ENCODE peak calls at places on chromosome 2, in nine cellular contexts. F is IMR-90, X is GM12892, O is H54, Q is transverse colon, K is right lobe of liver, S is A549, Z is endothelial cell of umbilical vein, T is lower leg skin. L is an unnamed sample.
A peak's percentile ranks its signal among the peaks of the same experiment; 100 is the strongest.

GRCh38 chr2:73293534-73294171 is at the start of gene EGR4:
- DNase-seq in F (peak; percentile 74), T (no peak), S (peak; percentile 89), O (peak; percentile 94), Z (peak; percentile 28), Q (peak; percentile 55), K (peak; percentile 58), X (peak; percentile 93), L (no peak)

GRCh38 chr2:167015806-167016205 is 127.5 kb downstream of the XIRP2 start:
- DNase-seq in Q (no peak), S (no peak), Z (no peak), O (no peak), F (no peak), X (no peak), K (no peak), T (no peak), L (no peak)

GRCh38 chr2:69695850-69696216 is 46.1 kb upstream of the ANXA4 start:
- DNase-seq in Q (no peak), K (no peak), O (no peak), Z (no peak), F (no peak), X (no peak), T (no peak), S (no peak), L (no peak)

GRCh38 chr2:129229830-129230441 is 749.5 kb upstream of the RAB6C start:
- DNase-seq in Q (no peak), S (no peak), X (no peak), Z (no peak), K (no peak), O (no peak), T (no peak), F (no peak), L (no peak)

GRCh38 chr2:133988316-133988891 is 265.5 kb upstream of the MGAT5 start:
- DNase-seq in K (no peak), O (no peak), Q (no peak), S (no peak), X (no peak), Z (no peak), F (no peak), T (no peak), L (no peak)

GRCh38 chr2:100527420-100528015 is 35.3 kb upstream of the PDCL3 start:
- DNase-seq in O (no peak), K (no peak), S (no peak), Q (no peak), Z (no peak), F (no peak), T (no peak), X (no peak), L (no peak)

GRCh38 chr2:218631837-218632236 is 24.1 kb downstream of the PLCD4 start:
- DNase-seq in S (no peak), Q (no peak), T (no peak), Z (peak; percentile 95), O (no peak), K (no peak), X (no peak), F (peak; percentile 47), L (no peak)

GRCh38 chr2:199458017-199458805 is 472 bp upstream of the SATB2 start:
- DNase-seq in F (no peak), X (no peak), S (peak; percentile 71), Z (peak; percentile 15), Q (no peak), T (peak; percentile 88), K (peak; percentile 55), O (no peak), L (no peak)

GRCh38 chr2:74549685-74549971 is 4.1 kb downstream of the LOXL3 start:
- DNase-seq in X (no peak), Z (no peak), Q (no peak), F (no peak), S (no peak), K (no peak), T (no peak), O (no peak), L (no peak)

GRCh38 chr2:74550231-74550630 is 3.5 kb downstream of the LOXL3 start:
- DNase-seq in Q (no peak), O (no peak), S (no peak), X (no peak), T (peak; percentile 82), Z (no peak), F (no peak), K (no peak), L (no peak)

GRCh38 chr2:74548285-74548918 is 5.3 kb downstream of the LOXL3 start:
- DNase-seq in X (no peak), T (peak; percentile 70), Z (no peak), S (no peak), F (no peak), O (peak; percentile 63), Q (no peak), K (no peak), L (no peak)

GRCh38 chr2:74551530-74551929 is 2.2 kb downstream of the LOXL3 start:
- DNase-seq in Q (no peak), T (peak; percentile 34), K (no peak), X (no peak), S (no peak), Z (no peak), O (no peak), F (no peak), L (no peak)

DNA sequence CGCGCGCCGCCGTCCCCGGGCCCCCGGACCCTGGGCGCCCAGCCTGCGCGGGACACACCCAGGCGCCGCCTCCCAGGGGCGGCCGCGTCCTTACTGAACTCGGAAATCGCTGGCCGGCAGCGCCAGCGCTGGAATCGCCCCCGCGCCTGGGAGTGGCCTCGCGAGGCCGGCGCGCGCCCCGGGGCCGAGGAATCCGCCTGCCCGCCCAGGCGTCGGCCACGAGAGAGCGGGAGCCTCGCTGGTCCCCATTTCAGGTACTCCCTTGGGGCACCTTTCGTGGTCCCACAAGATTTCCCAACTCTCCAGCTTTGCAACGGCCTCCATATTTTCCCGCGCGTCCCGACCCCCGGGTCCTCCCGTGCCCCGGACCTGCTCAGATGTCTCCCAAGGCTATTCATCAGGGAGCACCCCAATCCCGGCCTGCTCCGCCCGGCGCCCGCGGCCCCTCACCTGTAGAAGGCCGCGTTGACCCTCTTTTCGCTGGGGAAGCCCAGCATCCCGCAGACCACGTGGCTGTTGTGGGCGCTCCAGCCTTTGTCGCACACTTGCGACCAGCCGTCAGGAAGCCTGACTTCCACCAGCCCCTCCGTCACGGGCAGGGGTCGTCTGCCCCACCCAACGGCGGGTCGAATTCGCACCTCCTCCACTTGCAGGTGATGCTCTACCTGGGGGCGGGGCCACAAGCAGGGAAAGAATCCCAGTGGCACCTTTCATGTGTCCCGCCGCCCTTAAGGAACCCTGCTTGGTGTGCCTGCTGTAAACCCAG is 4.6 kb downstream of the LOXL3 start:
- DNase-seq in Q (peak; percentile 75), F (peak; percentile 46), T (peak; percentile 91), X (no peak), S (peak; percentile 67), O (peak; percentile 75), Z (peak; percentile 32), K (peak; percentile 67), L (no peak)
- TF ChIP-seq POLR2A in Q (no peak), F (no peak), T (no peak), X (peak; percentile 58), S (peak; percentile 79), O (peak; percentile 54), Z (peak; percentile 62), K (peak; percentile 37), L (peak; percentile 52)

GRCh38 chr2:25467743-25468142 is 126.0 kb upstream of the DNMT3A start:
- DNase-seq in Z (no peak), T (no peak), O (no peak), Q (no peak), X (no peak), S (no peak), K (no peak), F (no peak), L (no peak)
- TF ChIP-seq POLR2A in Z (no peak), T (no peak), O (no peak), Q (no peak), X (no peak), S (no peak), K (no peak), F (no peak), L (no peak)

GRCh38 chr2:84904717-84905174 is 710 bp upstream of the TMSB10 start:
- DNase-seq in Q (peak; percentile 90), K (peak; percentile 70), F (peak; percentile 55), Z (peak; percentile 41), S (peak; percentile 80), T (peak; percentile 98), O (no peak), X (no peak), L (peak; percentile 85)

GRCh38 chr2:84908948-84909713 is 3.7 kb downstream of the TMSB10 start:
- DNase-seq in S (no peak), X (no peak), F (no peak), O (no peak), K (no peak), Q (no peak), T (no peak), Z (no peak), L (no peak)

GRCh38 chr2:84906108-84906899 is 848 bp downstream of the TMSB10 start:
- DNase-seq in T (peak; percentile 91), Z (peak; percentile 32), O (no peak), S (peak; percentile 29), Q (peak; percentile 73), X (no peak), K (peak; percentile 74), F (no peak), L (peak; percentile 34)

GRCh38 chr2:84905181-84906107 is at the start of gene TMSB10:
- DNase-seq in Z (peak; percentile 88), O (peak; percentile 75), Q (peak; percentile 93), F (peak; percentile 80), T (peak; percentile 98), K (peak; percentile 90), S (peak; percentile 91), X (peak; percentile 82), L (peak; percentile 88)

DNA sequence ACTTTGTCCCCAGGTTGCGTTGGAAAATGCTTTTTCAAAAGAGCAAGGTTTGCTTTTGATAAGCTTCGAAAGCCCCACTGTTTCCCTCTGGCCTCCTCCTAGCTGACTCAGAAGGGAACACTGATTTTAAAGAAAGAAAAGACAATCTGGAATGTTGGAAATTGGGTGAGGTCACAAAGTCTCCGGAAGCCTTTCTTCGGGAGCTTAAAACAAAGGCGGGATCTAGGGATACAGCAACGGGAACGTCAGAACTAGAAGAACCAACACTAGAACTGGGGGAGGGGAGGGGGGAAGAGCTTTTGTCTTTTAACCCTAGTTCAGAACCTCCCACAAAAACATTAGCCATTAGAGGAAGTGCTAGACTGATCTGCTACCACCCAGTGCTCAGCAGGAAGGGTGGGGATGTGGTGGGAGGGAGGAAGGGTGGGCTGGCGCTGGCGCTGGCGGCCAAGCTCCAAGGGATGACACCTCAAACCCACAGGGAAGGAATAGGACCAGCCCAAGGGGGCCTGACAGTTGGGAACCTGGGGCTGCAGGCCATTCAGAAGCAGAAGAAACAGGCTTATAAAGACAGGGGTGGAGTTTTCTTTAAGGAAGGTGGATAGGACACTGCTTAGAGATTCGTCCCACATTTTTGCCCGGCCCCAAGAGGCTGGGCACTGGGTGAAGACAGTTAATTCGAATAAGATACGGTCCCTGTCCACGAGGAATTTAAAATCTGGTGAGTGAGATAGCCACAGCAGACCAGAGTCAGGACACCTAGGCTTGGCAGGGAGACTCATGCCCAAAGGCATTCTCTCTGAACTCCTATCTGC is 1.7 kb downstream of the TMSB10 start:
- DNase-seq in K (peak; percentile 74), Q (peak; percentile 69), O (peak; percentile 55), T (peak; percentile 95), S (peak; percentile 96), X (peak; percentile 62), F (peak; percentile 75), Z (peak; percentile 72), L (peak; percentile 70)
- TF ChIP-seq POLR2A in K (peak; percentile 37), Q (peak; percentile 64), O (peak; percentile 59), T (no peak), S (peak; percentile 65), X (peak; percentile 56), F (peak; percentile 45), Z (peak; percentile 95), L (peak; percentile 31)

DNA sequence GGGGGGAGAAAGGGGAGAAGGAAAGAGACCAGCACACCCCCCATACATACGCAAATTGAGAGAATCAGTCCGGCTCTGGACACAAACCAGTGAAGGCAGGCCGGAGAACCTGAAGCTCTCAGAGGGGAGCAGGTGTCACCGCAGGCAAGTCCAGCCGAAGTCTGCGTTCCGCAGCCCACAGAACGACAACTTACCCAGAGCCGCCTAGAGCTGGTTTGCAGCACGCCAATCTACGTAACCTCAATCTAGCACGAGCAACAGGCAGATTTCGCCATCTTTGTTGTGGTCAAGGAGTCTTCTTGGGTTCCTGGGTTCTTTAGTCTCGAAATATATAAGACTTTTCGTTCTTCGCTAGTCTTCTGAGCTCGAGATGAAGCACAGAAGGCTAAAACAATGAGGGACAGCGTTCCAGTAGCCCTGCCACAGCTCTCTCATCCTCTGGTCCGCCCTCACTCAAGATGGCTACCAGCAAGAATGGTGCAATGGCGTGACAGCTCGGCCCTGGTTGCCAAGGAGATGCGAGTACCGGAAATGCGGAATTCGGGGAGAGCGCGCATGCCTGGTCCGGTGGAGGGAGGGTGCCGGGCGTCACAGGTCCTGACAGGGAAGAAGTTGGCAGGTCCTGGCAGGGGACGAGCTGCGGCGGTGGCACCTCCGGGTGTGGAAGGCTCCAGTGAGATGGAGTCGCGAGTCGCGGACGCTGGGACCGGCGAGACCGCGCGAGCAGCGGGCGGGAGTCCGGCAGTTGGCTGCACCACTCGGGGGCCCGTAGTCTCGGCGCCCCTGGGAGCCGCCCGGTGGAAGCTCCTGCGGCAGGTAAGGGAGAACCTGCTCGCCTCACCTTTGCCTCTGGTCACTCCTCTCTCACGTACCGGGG is at the start of the genes CAMKMT and PREPL:
- DNase-seq in F (peak; percentile 97), S (peak; percentile 99), K (peak; percentile 99), O (peak; percentile 85), X (peak; percentile 81), Q (peak; percentile 99), Z (peak; percentile 97), T (peak; percentile 100), L (peak; percentile 97)
- TF ChIP-seq POLR2A in F (peak; percentile 86), S (peak; percentile 92), K (peak; percentile 80), O (peak; percentile 91), X (peak; percentile 95), Q (peak; percentile 75), Z (peak; percentile 82), T (no peak), L (peak; percentile 61)

L was measured in uterus.